ENCODE peak calls at places on chromosomes 1 and 21, in eight cellular contexts. E, L, Z, V, R, F, I and D are unnamed samples.

GRCh38 chr21:40797881-40798280 is 49.1 kb downstream of the DSCAM start:
- DNase-seq in F (no peak), E (no peak), Z (no peak), I (no peak), L (no peak), V (no peak), R (no peak), D (no peak)

GRCh38 chr21:41112740-41113692 is 54.9 kb upstream of the BACE2 start:
- DNase-seq in L (no peak), Z (no peak), E (no peak), F (no peak), V (no peak), R (no peak), I (no peak), D (no peak)

GRCh38 chr1:223326776-223327175 is 37.2 kb downstream of the SUSD4 start:
- DNase-seq in F (no peak), I (no peak), V (no peak), E (no peak), R (no peak), Z (no peak), L (no peak), D (no peak)

GRCh38 chr1:2486558-2486957 is 10.5 kb downstream of the PLCH2 start:
- DNase-seq in R (no peak), Z (no peak), L (no peak), I (no peak), F (no peak), E (no peak), V (no peak), D (no peak)

GRCh38 chr1:2534775-2535387 is 4.8 kb upstream of the HES5 start:
- DNase-seq in R (no peak), L (no peak), V (no peak), I (no peak), F (no peak), E (no peak), Z (no peak), D (no peak)

GRCh38 chr1:199725002-199725401 is 302.5 kb upstream of the NR5A2 start:
- DNase-seq in E (no peak), R (no peak), L (no peak), Z (no peak), F (no peak), V (no peak), I (no peak), D (no peak)

GRCh38 chr1:198157847-198158765 is 1.3 kb downstream of the NEK7 start:
- DNase-seq in V (no peak), F (no peak), E (no peak), R (no peak), I (no peak), L (no peak), Z (no peak), D (no peak)

GRCh38 chr21:37758997-37759396 is 157.3 kb downstream of the KCNJ6 start:
- DNase-seq in I (no peak), L (no peak), E (peak), V (no peak), F (no peak), R (no peak), Z (peak), D (no peak)

GRCh38 chr1:197200468-197200899 is 54.0 kb upstream of the ASPM start:
- DNase-seq in I (no peak), V (no peak), E (no peak), L (no peak), F (no peak), R (no peak), Z (no peak), D (no peak)

GRCh38 chr21:31795992-31796391 is 64.1 kb upstream of the SCAF4 start:
- DNase-seq in E (no peak), L (no peak), I (no peak), Z (no peak), F (no peak), V (no peak), R (no peak), D (no peak)

GRCh38 chr1:245677446-245678240 is 522.9 kb downstream of the KIF26B start:
- DNase-seq in E (no peak), I (no peak), V (no peak), R (no peak), F (no peak), Z (no peak), L (no peak), D (no peak)

GRCh38 chr1:182259229-182259872 is 132.2 kb downstream of the GLUL start:
- DNase-seq in Z (no peak), I (peak), E (peak), F (peak), R (no peak), L (peak), V (no peak), D (peak)

GRCh38 chr1:85850238-85850637 is 142.0 kb upstream of the ZNHIT6 start:
- DNase-seq in I (no peak), L (no peak), F (no peak), R (no peak), Z (no peak), E (no peak), V (no peak), D (no peak)

GRCh38 chr1:111139234-111139955 is 498 bp downstream of the DRAM2 start:
- DNase-seq in L (no peak), E (peak), V (no peak), I (no peak), R (peak), F (no peak), Z (peak), D (no peak)

GRCh38 chr1:7069888-7070287 is 284.6 kb downstream of the CAMTA1 start:
- DNase-seq in Z (peak), I (no peak), V (no peak), F (no peak), R (no peak), E (no peak), L (no peak), D (no peak)

GRCh38 chr1:227134686-227135314 is 183.5 kb downstream of the CDC42BPA start:
- DNase-seq in I (no peak), Z (no peak), E (no peak), F (no peak), V (no peak), R (no peak), L (no peak), D (no peak)

GRCh38 chr1:182646739-182647138 is 37.6 kb downstream of the RGS8 start:
- DNase-seq in I (no peak), L (no peak), V (no peak), E (no peak), R (no peak), Z (no peak), F (no peak), D (no peak)

GRCh38 chr1:241622708-241623107 is 17.5 kb downstream of the CHML start:
- DNase-seq in I (no peak), E (no peak), R (no peak), L (no peak), Z (no peak), F (no peak), V (no peak), D (no peak)

GRCh38 chr1:55212349-55213028 is 2.7 kb downstream of the USP24 start:
- DNase-seq in F (no peak), L (no peak), I (no peak), R (no peak), V (no peak), E (no peak), Z (no peak), D (no peak)

GRCh38 chr1:162560303-162561036 is 1.1 kb upstream of the UAP1 start:
- DNase-seq in L (no peak), E (peak), V (no peak), R (no peak), F (no peak), Z (no peak), I (no peak), D (peak)

GRCh38 chr1:162557536-162557935 is 4.0 kb upstream of the UAP1 start:
- DNase-seq in L (no peak), E (peak), F (no peak), I (no peak), V (no peak), R (no peak), Z (no peak), D (no peak)

GRCh38 chr1:162561616-162562451 is at the start of gene UAP1:
- DNase-seq in Z (no peak), E (peak), R (peak), L (peak), I (no peak), V (no peak), F (no peak), D (peak)

GRCh38 chr1:162562452-162562828 is 918 bp downstream of the UAP1 start:
- DNase-seq in F (no peak), R (no peak), E (peak), V (no peak), L (no peak), Z (no peak), I (no peak), D (no peak)

DNA sequence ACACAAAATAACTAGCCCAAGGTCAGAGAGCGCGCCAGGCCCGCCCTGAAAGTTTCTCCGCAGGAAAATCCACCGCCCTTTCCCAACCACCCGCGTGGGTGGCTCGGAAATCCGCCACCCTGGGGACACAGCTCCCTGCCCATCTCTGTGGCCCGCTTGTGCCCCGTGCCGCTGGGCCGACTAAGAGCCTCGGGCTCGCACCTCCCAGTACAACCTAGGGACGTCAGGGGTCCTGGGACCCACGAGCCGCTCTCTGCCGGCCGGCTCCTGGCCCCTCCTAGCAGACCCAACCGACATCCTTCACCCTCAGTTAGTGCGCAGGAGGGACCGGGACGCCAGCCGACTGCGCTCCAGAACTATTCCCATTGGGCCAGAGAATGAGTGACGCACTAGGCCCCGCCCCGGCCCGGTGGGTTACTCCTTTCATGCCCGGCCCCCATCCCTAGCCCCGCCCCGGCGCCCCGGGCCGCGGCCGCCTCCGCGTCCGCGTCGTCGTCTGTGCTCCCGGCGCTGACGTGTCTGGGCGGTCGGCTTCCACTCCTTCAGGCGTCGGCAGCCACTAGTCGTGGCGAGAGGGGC is 396 bp upstream of the UAP1 start:
- DNase-seq in Z (peak), F (peak), V (peak), I (peak), R (peak), E (peak), L (peak), D (peak)
- TF ChIP-seq POLR2A in Z (peak), F (peak), V (peak), I (peak), R (no peak), E (peak), L (peak), D (peak)

GRCh38 chr1:38006008-38006828 is 904 bp upstream of the FHL3 start:
- DNase-seq in I (peak), V (no peak), Z (no peak), E (no peak), R (no peak), L (peak), F (no peak), D (no peak)

GRCh38 chr1:38003261-38004250 is 1.8 kb downstream of the FHL3 start:
- DNase-seq in L (no peak), F (no peak), V (no peak), I (peak), R (no peak), E (no peak), Z (no peak), D (no peak)

GRCh38 chr1:38009088-38009840 is 3.3 kb upstream of the UTP11 start:
- DNase-seq in I (peak), L (no peak), Z (no peak), V (no peak), E (no peak), F (no peak), R (no peak), D (no peak)

GRCh38 chr1:38004284-38005101 is 821 bp downstream of the FHL3 start:
- DNase-seq in F (no peak), Z (no peak), L (no peak), V (no peak), E (no peak), I (peak), R (no peak), D (no peak)

DNA sequence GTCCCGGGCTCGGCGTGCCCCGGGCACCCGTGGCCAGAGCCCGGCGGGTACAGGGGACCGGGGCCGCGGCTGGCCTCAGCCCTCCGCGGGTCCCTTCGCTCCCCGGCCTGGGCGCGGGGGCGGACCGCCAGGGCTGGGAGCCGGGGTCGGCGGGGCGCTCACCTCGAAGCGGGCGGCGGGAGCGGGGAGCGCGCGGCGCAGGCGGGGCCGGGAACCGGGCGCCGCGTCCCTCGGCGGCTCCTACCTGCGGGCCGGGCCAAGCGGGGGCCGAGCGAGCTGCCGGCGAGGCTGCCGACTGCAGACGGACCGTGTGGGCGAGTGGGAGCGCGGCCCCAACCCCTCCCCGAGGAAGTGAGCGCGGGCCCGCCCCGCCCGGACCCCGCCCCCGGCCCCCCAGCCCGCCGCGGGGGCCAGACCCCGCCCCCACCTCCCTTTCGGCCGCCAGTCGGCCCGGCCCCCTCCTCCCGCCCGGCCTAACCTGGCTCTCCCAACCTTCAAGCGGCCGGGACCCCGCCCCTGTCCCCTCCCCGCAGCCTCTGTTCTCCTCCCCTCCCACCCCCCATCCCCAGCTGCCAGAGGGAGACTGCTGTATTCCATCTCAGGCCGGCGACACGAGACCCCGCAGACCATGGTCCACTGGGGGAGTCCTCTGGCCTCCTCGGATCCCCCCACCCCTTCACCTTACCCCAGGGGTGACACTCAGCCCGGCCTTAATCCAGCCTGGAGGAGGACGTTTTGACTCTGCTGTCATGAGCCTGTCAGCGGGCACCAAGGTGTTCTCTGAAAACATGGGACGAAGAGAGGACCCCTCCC is at the start of gene FHL3:
- DNase-seq in V (no peak), I (peak), E (no peak), F (peak), L (peak), R (peak), Z (no peak), D (no peak)
- TF ChIP-seq POLR2A in V (peak), I (peak), E (no peak), F (no peak), L (peak), R (no peak), Z (no peak), D (peak)

DNA sequence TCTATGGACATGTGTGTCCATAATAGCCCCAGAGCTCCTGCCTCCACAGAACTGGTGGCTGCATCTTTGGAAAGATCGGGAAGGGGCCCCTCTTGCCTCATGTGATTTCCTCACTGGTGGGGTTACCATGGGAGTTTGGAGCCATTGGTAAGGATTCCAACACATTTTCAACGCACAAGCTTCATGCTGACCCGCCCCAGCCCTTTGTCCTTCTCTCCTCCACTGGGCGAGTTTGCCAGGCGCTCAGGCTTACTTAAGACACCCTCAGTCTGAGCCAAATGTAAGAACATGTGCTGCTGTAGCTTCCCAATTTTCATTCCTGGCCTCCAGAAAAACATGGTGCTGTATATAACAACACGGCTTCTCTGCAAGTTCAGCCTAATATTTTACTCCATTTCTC is 72.4 kb downstream of the ATP5PO start:
- DNase-seq in V (no peak), L (no peak), R (no peak), E (no peak), F (no peak), Z (no peak), I (peak), D (peak)
- TF ChIP-seq POLR2A in V (no peak), L (no peak), R (no peak), E (no peak), F (no peak), Z (no peak), I (no peak), D (no peak)

GRCh38 chr1:234604726-234605492 is 5.1 kb downstream of the IRF2BP2 start:
- DNase-seq in R (no peak), Z (no peak), L (no peak), V (no peak), I (no peak), F (no peak), E (no peak), D (no peak)
- TF ChIP-seq POLR2A in R (peak), Z (no peak), L (no peak), V (no peak), I (no peak), F (no peak), E (peak), D (no peak)

GRCh38 chr1:95554408-95554807 is 320.4 kb downstream of the RWDD3 start:
- DNase-seq in Z (no peak), R (no peak), F (no peak), V (no peak), I (no peak), L (no peak), E (no peak), D (no peak)
- TF ChIP-seq POLR2A in Z (no peak), R (no peak), F (no peak), V (no peak), I (no peak), L (no peak), E (no peak), D (no peak)

DNA sequence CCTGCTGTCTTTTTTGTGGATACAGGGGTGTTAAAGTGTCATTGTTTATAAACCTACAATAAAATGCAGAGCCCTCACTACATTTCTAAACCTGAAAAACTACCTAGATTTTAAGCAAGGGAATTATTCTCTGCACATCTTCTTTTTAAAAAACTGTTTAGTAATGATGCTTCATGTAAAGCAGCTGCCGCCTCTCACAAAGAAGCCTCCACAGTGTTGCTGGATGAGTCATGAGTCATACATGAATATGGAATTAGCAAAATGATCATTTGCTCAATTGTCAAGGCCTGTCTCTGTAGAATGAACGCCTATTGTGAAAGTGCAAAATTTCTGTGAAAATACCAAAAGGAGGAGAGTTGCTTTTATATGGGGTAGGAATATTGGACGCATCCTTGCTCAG is 259.5 kb upstream of the CHRM3 start:
- DNase-seq in Z (no peak), I (no peak), E (no peak), R (no peak), L (no peak), F (no peak), V (no peak), D (no peak)
- TF ChIP-seq POLR2A in Z (no peak), I (no peak), E (no peak), R (no peak), L (no peak), F (no peak), V (no peak), D (no peak)

GRCh38 chr1:145977016-145977415 is 12.5 kb downstream of the POLR3GL start:
- DNase-seq in F (no peak), R (no peak), I (peak), L (no peak), Z (no peak), V (no peak), E (no peak), D (no peak)

GRCh38 chr1:145978477-145978859 is 14.0 kb downstream of the POLR3GL start:
- DNase-seq in R (no peak), E (no peak), V (no peak), I (no peak), L (no peak), F (no peak), Z (no peak), D (no peak)

GRCh38 chr1:145977486-145978476 is 13.3 kb downstream of the POLR3GL start:
- DNase-seq in I (peak), E (peak), L (peak), Z (no peak), F (peak), R (peak), V (no peak), D (peak)

GRCh38 chr1:145979746-145980435 is 15.4 kb downstream of the POLR3GL start:
- DNase-seq in E (no peak), Z (no peak), L (peak), V (no peak), F (no peak), I (no peak), R (no peak), D (no peak)

DNA sequence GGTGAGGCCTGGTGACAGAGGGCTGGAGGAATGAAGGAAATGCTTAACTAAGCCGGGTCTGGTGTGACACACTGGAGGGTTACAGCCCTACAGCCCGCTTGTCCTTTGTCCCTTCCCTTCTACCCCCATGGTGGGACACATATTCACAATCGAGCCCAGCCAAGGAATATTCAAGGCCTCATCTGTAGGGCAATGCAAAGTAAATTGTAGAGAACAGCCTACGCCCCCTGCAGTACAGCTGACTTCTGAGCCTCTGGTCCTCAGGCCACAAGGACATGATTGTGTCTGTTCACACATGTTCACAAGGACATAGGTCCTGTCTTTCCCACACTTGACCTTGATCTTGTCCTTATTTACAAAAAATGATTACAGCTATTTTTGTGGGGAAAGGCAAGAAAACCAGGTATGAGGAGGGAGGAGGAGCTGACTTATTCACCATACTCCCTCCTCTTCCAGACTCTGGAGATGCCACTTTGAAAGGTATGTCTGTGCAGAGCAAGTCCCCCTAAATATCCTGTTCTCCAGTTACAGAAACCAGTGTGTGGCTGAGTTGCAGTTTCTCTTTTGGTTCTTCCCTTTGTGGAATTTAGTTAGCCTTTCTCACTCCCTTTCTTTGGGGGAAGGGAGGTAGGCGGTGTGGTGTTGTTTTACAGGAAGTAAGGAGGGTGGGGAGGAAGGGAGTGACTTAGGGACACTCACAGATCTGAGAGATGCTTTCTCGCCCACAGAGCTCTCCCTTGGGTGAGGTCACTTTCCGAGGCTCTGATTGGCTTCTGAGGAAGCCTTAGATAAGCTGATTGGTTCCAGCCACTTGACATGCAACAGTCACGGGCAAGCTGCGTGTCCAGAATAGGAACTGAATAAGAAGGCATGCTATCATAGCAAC is 14.6 kb downstream of the POLR3GL start:
- DNase-seq in E (peak), V (peak), L (peak), F (peak), R (no peak), Z (peak), I (peak), D (peak)
- TF ChIP-seq POLR2A in E (peak), V (peak), L (peak), F (peak), R (no peak), Z (no peak), I (peak), D (peak)

GRCh38 chr1:58784758-58785423 is 1.0 kb upstream of the JUN start:
- DNase-seq in I (peak), Z (no peak), R (peak), V (peak), L (peak), E (peak), F (peak), D (peak)
- TF ChIP-seq POLR2A in I (peak), Z (no peak), R (peak), V (peak), L (peak), E (peak), F (peak), D (peak)

GRCh38 chr1:153535664-153536585 is at the start of gene S100A6:
- DNase-seq in E (peak), V (peak), L (peak), R (no peak), Z (no peak), I (peak), F (peak), D (peak)
- TF ChIP-seq POLR2A in E (peak), V (peak), L (peak), R (no peak), Z (no peak), I (peak), F (peak), D (peak)